ENCODE peak calls at places on chromosomes 16 and 17, in seven cellular contexts. T is occipital lobe, P is astrocyte of the cerebellum, I is SW 1271, A is Daoy, N is fibroblast of gingiva, O is EH. K is an unnamed sample.

GRCh38 chr17:6690641-6691040 is 22.5 kb downstream of the SLC13A5 start:
- DNase-seq in I (no peak), A (no peak), T (no peak), O (no peak), N (no peak), P (no peak), K (no peak)

GRCh38 chr17:64413505-64413904 is 22.8 kb upstream of the PECAM1 start:
- DNase-seq in A (no peak), I (no peak), P (no peak), T (no peak), N (no peak), O (no peak), K (no peak)

GRCh38 chr17:59533694-59534093 is 31.7 kb upstream of the DHX40 start:
- DNase-seq in T (no peak), I (no peak), A (no peak), P (no peak), N (no peak), O (no peak), K (no peak)

GRCh38 chr16:79598341-79599181 is 2.0 kb downstream of the MAF start:
- DNase-seq in P (peak), A (peak), N (peak), O (no peak), T (peak), I (no peak), K (peak)

GRCh38 chr16:17481741-17482140 is 11.0 kb upstream of the XYLT1 start:
- DNase-seq in P (no peak), I (no peak), O (no peak), T (no peak), N (no peak), A (no peak), K (no peak)

GRCh38 chr16:84026601-84027000 is 16.0 kb downstream of the SLC38A8 start:
- DNase-seq in A (no peak), T (no peak), I (no peak), O (no peak), P (no peak), N (no peak), K (no peak)

GRCh38 chr17:51351090-51351489 is 90.7 kb downstream of the UTP18 start:
- DNase-seq in A (no peak), O (no peak), T (no peak), P (no peak), I (no peak), N (no peak), K (no peak)

GRCh38 chr16:56450275-56450889 is 750 bp downstream of the NUDT21 start:
- DNase-seq in N (peak), A (no peak), O (peak), P (no peak), T (no peak), I (no peak), K (no peak)

GRCh38 chr17:48544356-48545021 is 420 bp downstream of the HOXB2 start:
- DNase-seq in N (no peak), T (no peak), P (peak), O (peak), I (no peak), A (peak), K (peak)

GRCh38 chr17:4635823-4636375 is 5.6 kb downstream of the ALOX15 start:
- DNase-seq in N (no peak), P (no peak), A (no peak), T (no peak), O (no peak), I (no peak), K (no peak)

GRCh38 chr17:40615295-40615988 is 32.2 kb downstream of the SMARCE1 start:
- DNase-seq in O (peak), T (no peak), N (peak), A (peak), P (peak), I (no peak), K (no peak)

GRCh38 chr16:55367796-55368195 is 43.8 kb downstream of the IRX6 start:
- DNase-seq in T (no peak), I (no peak), A (no peak), P (peak), O (peak), N (peak), K (no peak)

GRCh38 chr17:77326636-77327035 is 185.9 kb downstream of the SEC14L1 start:
- DNase-seq in A (no peak), P (no peak), N (no peak), O (no peak), T (no peak), I (no peak), K (no peak)

GRCh38 chr17:49204521-49204920 is 5.9 kb downstream of the GNGT2 start:
- DNase-seq in A (no peak), I (no peak), P (no peak), N (no peak), T (no peak), O (peak), K (no peak)

GRCh38 chr17:49527927-49528651 is 33.0 kb downstream of the NGFR start:
- DNase-seq in N (no peak), T (no peak), I (no peak), A (no peak), O (no peak), P (no peak), K (no peak)

GRCh38 chr17:34414338-34414737 is 51.3 kb upstream of the CCL1 start:
- DNase-seq in T (no peak), A (no peak), O (no peak), N (no peak), I (no peak), P (no peak), K (no peak)

GRCh38 chr17:83062011-83062817 is 17.2 kb upstream of the METRNL start:
- DNase-seq in O (no peak), P (no peak), I (no peak), T (no peak), N (no peak), A (no peak), K (no peak)

GRCh38 chr17:70636517-70637133 is 467.3 kb downstream of the KCNJ2 start:
- DNase-seq in N (peak), A (peak), P (peak), O (peak), I (no peak), T (no peak), K (peak)

GRCh38 chr16:87350681-87351319 is 32.8 kb downstream of the FBXO31 start:
- DNase-seq in P (no peak), I (no peak), T (peak), O (peak), A (no peak), N (peak), K (no peak)

GRCh38 chr16:49859139-49859947 is 3.4 kb upstream of the ZNF423 start:
- DNase-seq in P (no peak), T (no peak), N (no peak), O (no peak), A (peak), I (no peak), K (peak)

GRCh38 chr17:67095803-67096202 is 51.4 kb downstream of the CACNG1 start:
- DNase-seq in I (no peak), O (peak), N (peak), A (peak), T (no peak), P (no peak), K (no peak)

GRCh38 chr17:77882481-77883212 is 75.9 kb upstream of the TNRC6C start:
- DNase-seq in P (no peak), T (no peak), I (no peak), A (peak), O (no peak), N (peak), K (peak)

GRCh38 chr17:81651692-81652091 is 4.7 kb downstream of the PDE6G start:
- DNase-seq in A (peak), T (no peak), I (no peak), O (peak), N (peak), P (peak), K (no peak)

GRCh38 chr17:61660726-61661125 is 69.7 kb upstream of the NACA2 start:
- DNase-seq in A (no peak), P (no peak), N (no peak), O (no peak), T (no peak), I (no peak), K (no peak)

GRCh38 chr16:31063495-31063842 is 10.6 kb downstream of the ZNF668 start:
- DNase-seq in T (no peak), N (no peak), O (no peak), P (no peak), I (no peak), A (no peak), K (no peak)

GRCh38 chr17:72515291-72516065 is 394.7 kb downstream of the SOX9 start:
- DNase-seq in T (no peak), N (no peak), P (peak), A (peak), I (no peak), O (peak), K (no peak)

GRCh38 chr17:13931111-13931526 is 138.2 kb upstream of the COX10 start:
- DNase-seq in T (no peak), P (peak), I (no peak), O (peak), N (peak), A (peak), K (no peak)